ENCODE peak calls at places on chromosomes 1 and 21, in eight cellular contexts. One of them, this sample, is unnamed.

GRCh38 chr1:61993331-61993961 is 201.2 kb upstream of the L1TD1 start:
- DNase-seq in C1 segment of cervical spinal cord: no peak
- DNase-seq in T-helper 1 cell: no peak
- DNase-seq in CD8-positive, alpha-beta T cell: no peak
- DNase-seq in upper lobe of right lung: no peak
- DNase-seq in globus pallidus: no peak
- DNase-seq in ELR: peak
- DNase-seq in left lung: no peak
- DNase-seq in this sample: peak

GRCh38 chr1:23384312-23385058 is 14.8 kb upstream of the ZNF436 start:
- DNase-seq in C1 segment of cervical spinal cord: no peak
- DNase-seq in T-helper 1 cell: no peak
- DNase-seq in CD8-positive, alpha-beta T cell: no peak
- DNase-seq in upper lobe of right lung: no peak
- DNase-seq in globus pallidus: no peak
- DNase-seq in ELR: peak
- DNase-seq in left lung: no peak
- DNase-seq in this sample: no peak

GRCh38 chr1:26234644-26235384 is 814 bp downstream of the CEP85 start:
- DNase-seq in C1 segment of cervical spinal cord: no peak
- DNase-seq in T-helper 1 cell: no peak
- DNase-seq in CD8-positive, alpha-beta T cell: no peak
- DNase-seq in upper lobe of right lung: no peak
- DNase-seq in globus pallidus: peak
- DNase-seq in ELR: peak
- DNase-seq in left lung: no peak
- DNase-seq in this sample: no peak

GRCh38 chr1:240820816-240821215 is 208.9 kb upstream of the GREM2 start:
- DNase-seq in C1 segment of cervical spinal cord: no peak
- DNase-seq in T-helper 1 cell: no peak
- DNase-seq in CD8-positive, alpha-beta T cell: no peak
- DNase-seq in upper lobe of right lung: no peak
- DNase-seq in globus pallidus: no peak
- DNase-seq in ELR: peak
- DNase-seq in left lung: no peak
- DNase-seq in this sample: no peak

GRCh38 chr21:38839683-38840286 is 34.1 kb downstream of the ETS2 start:
- DNase-seq in C1 segment of cervical spinal cord: no peak
- DNase-seq in T-helper 1 cell: no peak
- DNase-seq in CD8-positive, alpha-beta T cell: no peak
- DNase-seq in upper lobe of right lung: no peak
- DNase-seq in globus pallidus: no peak
- DNase-seq in ELR: peak
- DNase-seq in left lung: no peak
- DNase-seq in this sample: no peak

GRCh38 chr1:156929596-156930238 is 9.3 kb downstream of the LRRC71 start:
- DNase-seq in C1 segment of cervical spinal cord: no peak
- DNase-seq in T-helper 1 cell: no peak
- DNase-seq in CD8-positive, alpha-beta T cell: no peak
- DNase-seq in upper lobe of right lung: no peak
- DNase-seq in globus pallidus: no peak
- DNase-seq in ELR: no peak
- DNase-seq in left lung: no peak
- DNase-seq in this sample: no peak

GRCh38 chr1:13829152-13829769 is 129.3 kb downstream of the PRDM2 start:
- DNase-seq in C1 segment of cervical spinal cord: no peak
- DNase-seq in T-helper 1 cell: no peak
- DNase-seq in CD8-positive, alpha-beta T cell: no peak
- DNase-seq in upper lobe of right lung: peak
- DNase-seq in globus pallidus: no peak
- DNase-seq in ELR: no peak
- DNase-seq in left lung: no peak
- DNase-seq in this sample: no peak

GRCh38 chr1:244992833-244993232 is 128.5 kb upstream of the HNRNPU start:
- DNase-seq in C1 segment of cervical spinal cord: no peak
- DNase-seq in T-helper 1 cell: no peak
- DNase-seq in CD8-positive, alpha-beta T cell: no peak
- DNase-seq in upper lobe of right lung: no peak
- DNase-seq in globus pallidus: no peak
- DNase-seq in ELR: peak
- DNase-seq in left lung: no peak
- DNase-seq in this sample: no peak

GRCh38 chr1:226730064-226730463 is 9.0 kb downstream of the ITPKB start:
- DNase-seq in C1 segment of cervical spinal cord: no peak
- DNase-seq in T-helper 1 cell: no peak
- DNase-seq in CD8-positive, alpha-beta T cell: no peak
- DNase-seq in upper lobe of right lung: no peak
- DNase-seq in globus pallidus: no peak
- DNase-seq in ELR: no peak
- DNase-seq in left lung: no peak
- DNase-seq in this sample: no peak

GRCh38 chr1:3631330-3631729 is 6.5 kb downstream of the TPRG1L start:
- DNase-seq in C1 segment of cervical spinal cord: no peak
- DNase-seq in T-helper 1 cell: no peak
- DNase-seq in CD8-positive, alpha-beta T cell: no peak
- DNase-seq in upper lobe of right lung: no peak
- DNase-seq in globus pallidus: no peak
- DNase-seq in ELR: no peak
- DNase-seq in left lung: no peak
- DNase-seq in this sample: no peak

GRCh38 chr1:33220701-33221384 is 35.4 kb upstream of the ZNF362 start:
- DNase-seq in C1 segment of cervical spinal cord: no peak
- DNase-seq in T-helper 1 cell: no peak
- DNase-seq in CD8-positive, alpha-beta T cell: no peak
- DNase-seq in upper lobe of right lung: peak
- DNase-seq in globus pallidus: no peak
- DNase-seq in ELR: no peak
- DNase-seq in left lung: no peak
- DNase-seq in this sample: peak

GRCh38 chr21:46119565-46120271 is 21.8 kb downstream of the COL6A2 start:
- DNase-seq in C1 segment of cervical spinal cord: no peak
- DNase-seq in T-helper 1 cell: peak
- DNase-seq in CD8-positive, alpha-beta T cell: no peak
- DNase-seq in upper lobe of right lung: peak
- DNase-seq in globus pallidus: no peak
- DNase-seq in ELR: no peak
- DNase-seq in left lung: peak
- DNase-seq in this sample: peak

GRCh38 chr1:180250499-180250770 is 20.4 kb downstream of the LHX4 start:
- DNase-seq in C1 segment of cervical spinal cord: no peak
- DNase-seq in T-helper 1 cell: no peak
- DNase-seq in CD8-positive, alpha-beta T cell: no peak
- DNase-seq in upper lobe of right lung: peak
- DNase-seq in globus pallidus: no peak
- DNase-seq in ELR: no peak
- DNase-seq in left lung: peak
- DNase-seq in this sample: peak

GRCh38 chr1:30976143-30976542 is 67.6 kb upstream of the SDC3 start:
- DNase-seq in C1 segment of cervical spinal cord: no peak
- DNase-seq in T-helper 1 cell: no peak
- DNase-seq in CD8-positive, alpha-beta T cell: no peak
- DNase-seq in upper lobe of right lung: no peak
- DNase-seq in globus pallidus: no peak
- DNase-seq in ELR: no peak
- DNase-seq in left lung: no peak
- DNase-seq in this sample: no peak

GRCh38 chr1:31985430-31985829 is 28.2 kb upstream of the KHDRBS1 start:
- DNase-seq in C1 segment of cervical spinal cord: no peak
- DNase-seq in T-helper 1 cell: no peak
- DNase-seq in CD8-positive, alpha-beta T cell: peak
- DNase-seq in upper lobe of right lung: no peak
- DNase-seq in globus pallidus: no peak
- DNase-seq in ELR: no peak
- DNase-seq in left lung: no peak
- DNase-seq in this sample: no peak

GRCh38 chr1:216306830-216307229 is 116.4 kb downstream of the USH2A start:
- DNase-seq in C1 segment of cervical spinal cord: no peak
- DNase-seq in T-helper 1 cell: no peak
- DNase-seq in CD8-positive, alpha-beta T cell: no peak
- DNase-seq in upper lobe of right lung: no peak
- DNase-seq in globus pallidus: no peak
- DNase-seq in ELR: no peak
- DNase-seq in left lung: no peak
- DNase-seq in this sample: no peak

GRCh38 chr1:10631121-10631810 is 156.5 kb downstream of the PEX14 start:
- DNase-seq in C1 segment of cervical spinal cord: no peak
- DNase-seq in T-helper 1 cell: peak
- DNase-seq in CD8-positive, alpha-beta T cell: no peak
- DNase-seq in upper lobe of right lung: peak
- DNase-seq in globus pallidus: no peak
- DNase-seq in ELR: no peak
- DNase-seq in left lung: no peak
- DNase-seq in this sample: peak

GRCh38 chr1:77511440-77511840 is 171.0 kb downstream of the ZZZ3 start:
- DNase-seq in C1 segment of cervical spinal cord: no peak
- DNase-seq in T-helper 1 cell: no peak
- DNase-seq in CD8-positive, alpha-beta T cell: no peak
- DNase-seq in upper lobe of right lung: no peak
- DNase-seq in globus pallidus: no peak
- DNase-seq in ELR: peak
- DNase-seq in left lung: no peak
- DNase-seq in this sample: no peak

GRCh38 chr1:162530318-162530984 is 31.1 kb upstream of the UAP1 start:
- DNase-seq in C1 segment of cervical spinal cord: no peak
- DNase-seq in T-helper 1 cell: no peak
- DNase-seq in CD8-positive, alpha-beta T cell: no peak
- DNase-seq in upper lobe of right lung: no peak
- DNase-seq in globus pallidus: peak
- DNase-seq in ELR: no peak
- DNase-seq in left lung: no peak
- DNase-seq in this sample: no peak

GRCh38 chr1:206471993-206472392 is 1.7 kb downstream of the IKBKE start:
- DNase-seq in C1 segment of cervical spinal cord: no peak
- DNase-seq in T-helper 1 cell: no peak
- DNase-seq in CD8-positive, alpha-beta T cell: no peak
- DNase-seq in upper lobe of right lung: no peak
- DNase-seq in globus pallidus: no peak
- DNase-seq in ELR: peak
- DNase-seq in left lung: no peak
- DNase-seq in this sample: no peak

GRCh38 chr1:224340711-224341384 is 10.9 kb upstream of the NVL start:
- DNase-seq in C1 segment of cervical spinal cord: no peak
- DNase-seq in T-helper 1 cell: peak
- DNase-seq in CD8-positive, alpha-beta T cell: peak
- DNase-seq in upper lobe of right lung: peak
- DNase-seq in globus pallidus: no peak
- DNase-seq in ELR: peak
- DNase-seq in left lung: peak
- DNase-seq in this sample: no peak

GRCh38 chr1:12275370-12275769 is 45.5 kb downstream of the VPS13D start:
- DNase-seq in C1 segment of cervical spinal cord: no peak
- DNase-seq in T-helper 1 cell: no peak
- DNase-seq in CD8-positive, alpha-beta T cell: peak
- DNase-seq in upper lobe of right lung: peak
- DNase-seq in globus pallidus: no peak
- DNase-seq in ELR: peak
- DNase-seq in left lung: peak
- DNase-seq in this sample: no peak

GRCh38 chr1:67532452-67533216 is 102.4 kb upstream of the SERBP1 start:
- DNase-seq in C1 segment of cervical spinal cord: no peak
- DNase-seq in T-helper 1 cell: no peak
- DNase-seq in CD8-positive, alpha-beta T cell: no peak
- DNase-seq in upper lobe of right lung: no peak
- DNase-seq in globus pallidus: peak
- DNase-seq in ELR: peak
- DNase-seq in left lung: no peak
- DNase-seq in this sample: no peak

GRCh38 chr1:39898648-39899603 is 2.8 kb downstream of the MYCL start:
- DNase-seq in C1 segment of cervical spinal cord: peak
- DNase-seq in T-helper 1 cell: no peak
- DNase-seq in CD8-positive, alpha-beta T cell: no peak
- DNase-seq in upper lobe of right lung: no peak
- DNase-seq in globus pallidus: peak
- DNase-seq in ELR: peak
- DNase-seq in left lung: peak
- DNase-seq in this sample: no peak

GRCh38 chr1:56301791-56302190 is 277.6 kb downstream of the PLPP3 start:
- DNase-seq in C1 segment of cervical spinal cord: no peak
- DNase-seq in T-helper 1 cell: no peak
- DNase-seq in CD8-positive, alpha-beta T cell: no peak
- DNase-seq in upper lobe of right lung: no peak
- DNase-seq in globus pallidus: no peak
- DNase-seq in ELR: peak
- DNase-seq in left lung: no peak
- DNase-seq in this sample: no peak

GRCh38 chr1:35269190-35269988 is 880 bp downstream of the ZMYM4 start:
- DNase-seq in C1 segment of cervical spinal cord: no peak
- DNase-seq in T-helper 1 cell: no peak
- DNase-seq in CD8-positive, alpha-beta T cell: no peak
- DNase-seq in upper lobe of right lung: no peak
- DNase-seq in globus pallidus: no peak
- DNase-seq in ELR: peak
- DNase-seq in left lung: no peak
- DNase-seq in this sample: no peak

GRCh38 chr1:6329392-6329791 is 64.2 kb downstream of the ACOT7 start:
- DNase-seq in C1 segment of cervical spinal cord: no peak
- DNase-seq in T-helper 1 cell: no peak
- DNase-seq in CD8-positive, alpha-beta T cell: no peak
- DNase-seq in upper lobe of right lung: no peak
- DNase-seq in globus pallidus: no peak
- DNase-seq in ELR: no peak
- DNase-seq in left lung: no peak
- DNase-seq in this sample: no peak

GRCh38 chr1:66262233-66262632 is 271.7 kb upstream of the SGIP1 start:
- DNase-seq in C1 segment of cervical spinal cord: no peak
- DNase-seq in T-helper 1 cell: no peak
- DNase-seq in CD8-positive, alpha-beta T cell: no peak
- DNase-seq in upper lobe of right lung: no peak
- DNase-seq in globus pallidus: no peak
- DNase-seq in ELR: peak
- DNase-seq in left lung: no peak
- DNase-seq in this sample: peak

GRCh38 chr1:66250483-66250882 is 283.5 kb upstream of the SGIP1 start:
- DNase-seq in C1 segment of cervical spinal cord: no peak
- DNase-seq in T-helper 1 cell: no peak
- DNase-seq in CD8-positive, alpha-beta T cell: no peak
- DNase-seq in upper lobe of right lung: no peak
- DNase-seq in globus pallidus: no peak
- DNase-seq in ELR: no peak
- DNase-seq in left lung: no peak
- DNase-seq in this sample: no peak

GRCh38 chr1:229058716-229059115 is 212.2 kb upstream of the RAB4A start:
- DNase-seq in C1 segment of cervical spinal cord: no peak
- DNase-seq in T-helper 1 cell: no peak
- DNase-seq in CD8-positive, alpha-beta T cell: no peak
- DNase-seq in upper lobe of right lung: no peak
- DNase-seq in globus pallidus: no peak
- DNase-seq in ELR: no peak
- DNase-seq in left lung: peak
- DNase-seq in this sample: no peak

GRCh38 chr21:46178961-46179360 is 5.3 kb downstream of the SPATC1L start:
- DNase-seq in C1 segment of cervical spinal cord: no peak
- DNase-seq in T-helper 1 cell: no peak
- DNase-seq in CD8-positive, alpha-beta T cell: no peak
- DNase-seq in upper lobe of right lung: no peak
- DNase-seq in globus pallidus: no peak
- DNase-seq in ELR: no peak
- DNase-seq in left lung: no peak
- DNase-seq in this sample: no peak

GRCh38 chr1:87104945-87105344 is 190.5 kb downstream of the HS2ST1 start:
- DNase-seq in C1 segment of cervical spinal cord: no peak
- DNase-seq in T-helper 1 cell: no peak
- DNase-seq in CD8-positive, alpha-beta T cell: no peak
- DNase-seq in upper lobe of right lung: no peak
- DNase-seq in globus pallidus: no peak
- DNase-seq in ELR: no peak
- DNase-seq in left lung: no peak
- DNase-seq in this sample: no peak

GRCh38 chr21:45562401-45562800 is 20.2 kb upstream of the SLC19A1 start:
- DNase-seq in C1 segment of cervical spinal cord: no peak
- DNase-seq in T-helper 1 cell: no peak
- DNase-seq in CD8-positive, alpha-beta T cell: no peak
- DNase-seq in upper lobe of right lung: no peak
- DNase-seq in globus pallidus: no peak
- DNase-seq in ELR: no peak
- DNase-seq in left lung: no peak
- DNase-seq in this sample: no peak

GRCh38 chr1:201737350-201738060 is 91.5 kb upstream of the IPO9 start:
- DNase-seq in C1 segment of cervical spinal cord: peak
- DNase-seq in T-helper 1 cell: no peak
- DNase-seq in CD8-positive, alpha-beta T cell: no peak
- DNase-seq in upper lobe of right lung: no peak
- DNase-seq in globus pallidus: peak
- DNase-seq in ELR: no peak
- DNase-seq in left lung: no peak
- DNase-seq in this sample: no peak

This sample was measured in RWPE2.